ENCODE peak calls at places on chromosomes 6 and 20, in ten cellular contexts. One of them, this sample, is unnamed.

GRCh38 chr20:17938889-17939619 is 29.5 kb downstream of the SNX5 start:
- DNase-seq in adrenal gland: peak
- DNase-seq in tibial artery: peak
- DNase-seq in hepatocyte: peak
- DNase-seq in dorsolateral prefrontal cortex: peak
- DNase-seq in neural progenitor cell: peak
- DNase-seq in neuronal stem cell: peak
- DNase-seq in heart right ventricle: peak
- DNase-seq in mammary epithelial cell: peak
- DNase-seq in BE2C: peak
- DNase-seq in this sample: no peak

GRCh38 chr6:95387845-95388244 is 189.5 kb upstream of the MANEA start:
- DNase-seq in adrenal gland: no peak
- DNase-seq in tibial artery: no peak
- DNase-seq in hepatocyte: no peak
- DNase-seq in dorsolateral prefrontal cortex: no peak
- DNase-seq in neural progenitor cell: no peak
- DNase-seq in neuronal stem cell: no peak
- DNase-seq in heart right ventricle: no peak
- DNase-seq in mammary epithelial cell: no peak
- DNase-seq in BE2C: no peak
- DNase-seq in this sample: no peak

GRCh38 chr20:16694176-16694575 is 35.6 kb upstream of the SNRPB2 start:
- DNase-seq in adrenal gland: no peak
- DNase-seq in tibial artery: no peak
- DNase-seq in hepatocyte: no peak
- DNase-seq in dorsolateral prefrontal cortex: no peak
- DNase-seq in neural progenitor cell: no peak
- DNase-seq in neuronal stem cell: no peak
- DNase-seq in heart right ventricle: no peak
- DNase-seq in mammary epithelial cell: no peak
- DNase-seq in BE2C: no peak
- DNase-seq in this sample: no peak

GRCh38 chr6:1208876-1209275 is 103.0 kb upstream of the FOXQ1 start:
- DNase-seq in adrenal gland: no peak
- DNase-seq in tibial artery: no peak
- DNase-seq in hepatocyte: no peak
- DNase-seq in dorsolateral prefrontal cortex: no peak
- DNase-seq in neural progenitor cell: no peak
- DNase-seq in neuronal stem cell: no peak
- DNase-seq in heart right ventricle: no peak
- DNase-seq in mammary epithelial cell: peak
- DNase-seq in BE2C: no peak
- DNase-seq in this sample: no peak

GRCh38 chr6:39321761-39322160 is 741 bp downstream of the KCNK16 start:
- DNase-seq in adrenal gland: no peak
- DNase-seq in tibial artery: no peak
- DNase-seq in hepatocyte: no peak
- DNase-seq in dorsolateral prefrontal cortex: no peak
- DNase-seq in neural progenitor cell: no peak
- DNase-seq in neuronal stem cell: no peak
- DNase-seq in heart right ventricle: no peak
- DNase-seq in mammary epithelial cell: no peak
- DNase-seq in BE2C: no peak
- DNase-seq in this sample: no peak

GRCh38 chr6:104771258-104771832 is 88.4 kb downstream of the HACE1 start:
- DNase-seq in adrenal gland: no peak
- DNase-seq in tibial artery: no peak
- DNase-seq in hepatocyte: peak
- DNase-seq in dorsolateral prefrontal cortex: no peak
- DNase-seq in neural progenitor cell: no peak
- DNase-seq in neuronal stem cell: peak
- DNase-seq in heart right ventricle: no peak
- DNase-seq in mammary epithelial cell: no peak
- DNase-seq in BE2C: no peak
- DNase-seq in this sample: no peak

GRCh38 chr6:2182251-2182650 is 63.2 kb downstream of the GMDS start:
- DNase-seq in adrenal gland: no peak
- DNase-seq in tibial artery: no peak
- DNase-seq in hepatocyte: no peak
- DNase-seq in dorsolateral prefrontal cortex: no peak
- DNase-seq in neural progenitor cell: no peak
- DNase-seq in neuronal stem cell: no peak
- DNase-seq in heart right ventricle: no peak
- DNase-seq in mammary epithelial cell: no peak
- DNase-seq in BE2C: no peak
- DNase-seq in this sample: no peak

GRCh38 chr20:49644980-49645565 is 68.6 kb downstream of the B4GALT5 start:
- DNase-seq in adrenal gland: peak
- DNase-seq in tibial artery: no peak
- DNase-seq in hepatocyte: no peak
- DNase-seq in dorsolateral prefrontal cortex: no peak
- DNase-seq in neural progenitor cell: no peak
- DNase-seq in neuronal stem cell: no peak
- DNase-seq in heart right ventricle: no peak
- DNase-seq in mammary epithelial cell: no peak
- DNase-seq in BE2C: no peak
- DNase-seq in this sample: no peak

GRCh38 chr6:101876431-101876830 is 482.9 kb downstream of the GRIK2 start:
- DNase-seq in adrenal gland: no peak
- DNase-seq in tibial artery: no peak
- DNase-seq in hepatocyte: no peak
- DNase-seq in dorsolateral prefrontal cortex: no peak
- DNase-seq in neural progenitor cell: peak
- DNase-seq in neuronal stem cell: peak
- DNase-seq in heart right ventricle: no peak
- DNase-seq in mammary epithelial cell: no peak
- DNase-seq in BE2C: no peak
- DNase-seq in this sample: no peak

GRCh38 chr6:24520929-24521546 is 26.3 kb downstream of the ALDH5A1 start:
- DNase-seq in adrenal gland: peak
- DNase-seq in tibial artery: peak
- DNase-seq in hepatocyte: peak
- DNase-seq in dorsolateral prefrontal cortex: no peak
- DNase-seq in neural progenitor cell: peak
- DNase-seq in neuronal stem cell: no peak
- DNase-seq in heart right ventricle: peak
- DNase-seq in mammary epithelial cell: peak
- DNase-seq in BE2C: peak
- DNase-seq in this sample: no peak

GRCh38 chr6:79544299-79544927 is 7.2 kb upstream of the LCA5 start:
- DNase-seq in adrenal gland: no peak
- DNase-seq in tibial artery: no peak
- DNase-seq in hepatocyte: no peak
- DNase-seq in dorsolateral prefrontal cortex: no peak
- DNase-seq in neural progenitor cell: no peak
- DNase-seq in neuronal stem cell: no peak
- DNase-seq in heart right ventricle: no peak
- DNase-seq in mammary epithelial cell: peak
- DNase-seq in BE2C: no peak
- DNase-seq in this sample: no peak

GRCh38 chr20:8527998-8528397 is 395.9 kb downstream of the PLCB1 start:
- DNase-seq in adrenal gland: no peak
- DNase-seq in tibial artery: no peak
- DNase-seq in hepatocyte: no peak
- DNase-seq in dorsolateral prefrontal cortex: no peak
- DNase-seq in neural progenitor cell: no peak
- DNase-seq in neuronal stem cell: no peak
- DNase-seq in heart right ventricle: no peak
- DNase-seq in mammary epithelial cell: peak
- DNase-seq in BE2C: no peak
- DNase-seq in this sample: no peak

GRCh38 chr20:219290-220115 is 7.6 kb upstream of the DEFB129 start:
- DNase-seq in adrenal gland: no peak
- DNase-seq in tibial artery: no peak
- DNase-seq in hepatocyte: peak
- DNase-seq in dorsolateral prefrontal cortex: no peak
- DNase-seq in neural progenitor cell: peak
- DNase-seq in neuronal stem cell: no peak
- DNase-seq in heart right ventricle: no peak
- DNase-seq in mammary epithelial cell: peak
- DNase-seq in BE2C: no peak
- DNase-seq in this sample: no peak

DNA sequence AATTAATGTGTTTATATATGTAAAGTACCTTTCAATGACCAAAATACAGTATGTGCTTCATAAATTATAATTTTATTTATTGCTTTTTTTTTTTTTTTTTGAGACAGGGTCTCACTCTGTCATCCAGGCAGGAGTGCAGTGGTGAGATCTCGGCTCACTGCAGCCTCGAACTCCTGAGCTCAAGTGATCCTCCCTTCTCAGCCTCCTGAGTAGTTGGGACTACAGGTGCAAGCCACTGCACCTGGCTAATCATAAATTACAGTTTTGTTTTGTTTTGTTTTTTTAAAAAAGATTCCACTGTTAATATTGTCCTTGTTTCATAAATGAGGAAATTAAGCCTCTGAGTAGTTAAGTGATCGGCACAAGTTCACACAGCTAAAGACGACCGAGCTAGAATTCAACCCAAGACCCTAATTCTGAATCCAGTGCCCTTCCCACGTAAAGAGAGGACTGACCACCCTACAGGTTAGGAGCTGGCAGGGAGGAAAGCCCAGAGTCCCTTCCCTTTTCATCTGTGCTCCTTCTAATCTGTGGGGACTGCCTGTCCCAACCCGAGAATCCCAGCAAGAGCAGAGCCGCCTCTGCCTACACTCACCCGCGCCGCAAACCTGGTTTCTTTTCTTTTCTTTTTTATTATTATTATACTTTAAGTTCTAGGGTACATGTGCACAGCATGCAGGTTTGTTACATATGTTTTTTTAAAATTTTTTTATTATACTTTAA is 8.5 kb upstream of the GDF5 start:
- DNase-seq in adrenal gland: no peak
- DNase-seq in tibial artery: no peak
- DNase-seq in hepatocyte: no peak
- DNase-seq in dorsolateral prefrontal cortex: no peak
- DNase-seq in neural progenitor cell: no peak
- DNase-seq in neuronal stem cell: no peak
- DNase-seq in heart right ventricle: no peak
- DNase-seq in mammary epithelial cell: no peak
- DNase-seq in BE2C: no peak
- DNase-seq in this sample: no peak
- H3K4me3 ChIP-seq in adrenal gland: peak
- H3K4me3 ChIP-seq in tibial artery: peak
- H3K4me3 ChIP-seq in hepatocyte: peak
- H3K4me3 ChIP-seq in dorsolateral prefrontal cortex: peak
- H3K4me3 ChIP-seq in neural progenitor cell: peak
- H3K4me3 ChIP-seq in neuronal stem cell: no peak
- H3K4me3 ChIP-seq in heart right ventricle: peak
- H3K4me3 ChIP-seq in mammary epithelial cell: no peak
- H3K4me3 ChIP-seq in BE2C: peak
- H3K4me3 ChIP-seq in this sample: no peak

GRCh38 chr6:53326372-53327016 is 22.3 kb downstream of the ELOVL5 start:
- DNase-seq in adrenal gland: peak
- DNase-seq in tibial artery: peak
- DNase-seq in hepatocyte: peak
- DNase-seq in dorsolateral prefrontal cortex: no peak
- DNase-seq in neural progenitor cell: no peak
- DNase-seq in neuronal stem cell: no peak
- DNase-seq in heart right ventricle: peak
- DNase-seq in mammary epithelial cell: peak
- DNase-seq in BE2C: peak
- DNase-seq in this sample: peak

GRCh38 chr6:53322188-53323029 is 26.3 kb downstream of the ELOVL5 start:
- DNase-seq in adrenal gland: no peak
- DNase-seq in tibial artery: no peak
- DNase-seq in hepatocyte: no peak
- DNase-seq in dorsolateral prefrontal cortex: no peak
- DNase-seq in neural progenitor cell: no peak
- DNase-seq in neuronal stem cell: no peak
- DNase-seq in heart right ventricle: no peak
- DNase-seq in mammary epithelial cell: no peak
- DNase-seq in BE2C: no peak
- DNase-seq in this sample: no peak

GRCh38 chr6:53328375-53328774 is 20.4 kb downstream of the ELOVL5 start:
- DNase-seq in adrenal gland: no peak
- DNase-seq in tibial artery: no peak
- DNase-seq in hepatocyte: no peak
- DNase-seq in dorsolateral prefrontal cortex: no peak
- DNase-seq in neural progenitor cell: no peak
- DNase-seq in neuronal stem cell: no peak
- DNase-seq in heart right ventricle: no peak
- DNase-seq in mammary epithelial cell: no peak
- DNase-seq in BE2C: no peak
- DNase-seq in this sample: no peak

GRCh38 chr6:53327017-53327395 is 21.7 kb downstream of the ELOVL5 start:
- DNase-seq in adrenal gland: peak
- DNase-seq in tibial artery: no peak
- DNase-seq in hepatocyte: no peak
- DNase-seq in dorsolateral prefrontal cortex: no peak
- DNase-seq in neural progenitor cell: no peak
- DNase-seq in neuronal stem cell: no peak
- DNase-seq in heart right ventricle: no peak
- DNase-seq in mammary epithelial cell: peak
- DNase-seq in BE2C: no peak
- DNase-seq in this sample: no peak

DNA sequence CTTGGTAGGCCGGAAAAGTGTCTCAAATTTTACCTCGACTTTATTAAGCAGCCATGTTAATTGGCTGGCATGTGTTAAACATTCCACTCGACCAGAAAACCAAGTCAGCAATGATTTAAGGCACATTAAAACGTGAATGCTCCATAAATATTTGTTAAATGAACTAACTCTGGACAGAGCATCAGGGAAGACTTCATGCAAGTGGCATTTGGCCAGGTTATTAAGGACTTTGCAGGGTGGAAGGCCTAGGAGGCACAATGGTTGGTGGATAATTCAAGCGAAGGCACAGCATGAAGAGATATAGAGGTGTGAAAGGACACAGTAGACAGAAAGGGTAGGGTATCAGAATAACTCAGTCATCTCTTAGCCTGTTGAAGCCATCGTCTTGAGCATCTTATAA is 23.0 kb downstream of the ELOVL5 start:
- DNase-seq in adrenal gland: no peak
- DNase-seq in tibial artery: no peak
- DNase-seq in hepatocyte: no peak
- DNase-seq in dorsolateral prefrontal cortex: no peak
- DNase-seq in neural progenitor cell: no peak
- DNase-seq in neuronal stem cell: no peak
- DNase-seq in heart right ventricle: no peak
- DNase-seq in mammary epithelial cell: no peak
- DNase-seq in BE2C: no peak
- DNase-seq in this sample: no peak
- H3K4me3 ChIP-seq in adrenal gland: no peak
- H3K4me3 ChIP-seq in tibial artery: no peak
- H3K4me3 ChIP-seq in hepatocyte: no peak
- H3K4me3 ChIP-seq in dorsolateral prefrontal cortex: no peak
- H3K4me3 ChIP-seq in neural progenitor cell: no peak
- H3K4me3 ChIP-seq in neuronal stem cell: no peak
- H3K4me3 ChIP-seq in heart right ventricle: no peak
- H3K4me3 ChIP-seq in mammary epithelial cell: no peak
- H3K4me3 ChIP-seq in BE2C: no peak
- H3K4me3 ChIP-seq in this sample: no peak

GRCh38 chr20:37911262-37911661 is 8.3 kb downstream of the VSTM2L start:
- DNase-seq in adrenal gland: no peak
- DNase-seq in tibial artery: no peak
- DNase-seq in hepatocyte: no peak
- DNase-seq in dorsolateral prefrontal cortex: no peak
- DNase-seq in neural progenitor cell: no peak
- DNase-seq in neuronal stem cell: no peak
- DNase-seq in heart right ventricle: no peak
- DNase-seq in mammary epithelial cell: no peak
- DNase-seq in BE2C: no peak
- DNase-seq in this sample: no peak
- H3K4me3 ChIP-seq in adrenal gland: no peak
- H3K4me3 ChIP-seq in tibial artery: no peak
- H3K4me3 ChIP-seq in hepatocyte: no peak
- H3K4me3 ChIP-seq in dorsolateral prefrontal cortex: no peak
- H3K4me3 ChIP-seq in neural progenitor cell: no peak
- H3K4me3 ChIP-seq in neuronal stem cell: no peak
- H3K4me3 ChIP-seq in heart right ventricle: no peak
- H3K4me3 ChIP-seq in mammary epithelial cell: no peak
- H3K4me3 ChIP-seq in BE2C: no peak
- H3K4me3 ChIP-seq in this sample: no peak

GRCh38 chr20:2507464-2507863 is 1.3 kb downstream of the ZNF343 start:
- DNase-seq in adrenal gland: no peak
- DNase-seq in tibial artery: no peak
- DNase-seq in hepatocyte: no peak
- DNase-seq in dorsolateral prefrontal cortex: no peak
- DNase-seq in neural progenitor cell: no peak
- DNase-seq in neuronal stem cell: no peak
- DNase-seq in heart right ventricle: no peak
- DNase-seq in mammary epithelial cell: no peak
- DNase-seq in BE2C: no peak
- DNase-seq in this sample: no peak
- H3K4me3 ChIP-seq in adrenal gland: no peak
- H3K4me3 ChIP-seq in tibial artery: peak
- H3K4me3 ChIP-seq in hepatocyte: no peak
- H3K4me3 ChIP-seq in dorsolateral prefrontal cortex: peak
- H3K4me3 ChIP-seq in neural progenitor cell: no peak
- H3K4me3 ChIP-seq in neuronal stem cell: peak
- H3K4me3 ChIP-seq in heart right ventricle: no peak
- H3K4me3 ChIP-seq in mammary epithelial cell: peak
- H3K4me3 ChIP-seq in BE2C: no peak
- H3K4me3 ChIP-seq in this sample: no peak